ENCODE peak calls at places on chromosomes 11 and 22, in ten cellular contexts. R, W, C, X, J, G, T, A, Z and D are unnamed samples.

GRCh38 chr11:76172583-76172982 is 33.7 kb downstream of the WNT11 start:
- DNase-seq in T (no peak), R (no peak), Z (no peak), C (no peak), W (no peak), X (no peak), A (no peak), G (no peak), J (no peak), D (peak)

GRCh38 chr11:93988455-93988854 is 32.7 kb upstream of the HEPHL1 start:
- DNase-seq in J (no peak), W (no peak), R (no peak), C (no peak), G (no peak), T (no peak), Z (no peak), X (no peak), A (no peak), D (no peak)

GRCh38 chr22:47333625-47334024 is 571.2 kb downstream of the TBC1D22A start:
- DNase-seq in A (no peak), X (peak), T (peak), R (no peak), J (no peak), W (no peak), C (peak), Z (peak), G (no peak), D (peak)

GRCh38 chr22:40107756-40108437 is 69.8 kb upstream of the TNRC6B start:
- DNase-seq in A (no peak), X (no peak), G (peak), R (peak), T (peak), Z (peak), W (no peak), J (no peak), C (peak), D (no peak)

GRCh38 chr11:78731008-78731407 is 156.3 kb upstream of the NARS2 start:
- DNase-seq in W (no peak), Z (peak), C (peak), T (no peak), A (no peak), J (no peak), R (no peak), X (peak), G (no peak), D (no peak)

GRCh38 chr11:65503923-65504670 is 5.3 kb downstream of the MALAT1 start:
- DNase-seq in T (no peak), X (no peak), C (peak), J (no peak), G (no peak), Z (no peak), A (no peak), W (no peak), R (no peak), D (no peak)

GRCh38 chr22:45896961-45897538 is 79.9 kb downstream of the WNT7B start:
- DNase-seq in A (no peak), J (no peak), G (no peak), T (no peak), X (no peak), W (no peak), Z (no peak), C (no peak), R (no peak), D (no peak)

GRCh38 chr22:46996595-46997310 is 234.3 kb downstream of the TBC1D22A start:
- DNase-seq in Z (no peak), J (no peak), R (no peak), W (no peak), X (no peak), A (no peak), T (no peak), G (no peak), C (peak), D (no peak)

GRCh38 chr22:35642305-35642741 is 5.9 kb upstream of the APOL6 start:
- DNase-seq in C (peak), W (no peak), G (no peak), R (peak), A (no peak), X (no peak), T (no peak), Z (peak), J (peak), D (no peak)

GRCh38 chr11:17013548-17014320 is 480 bp downstream of the PLEKHA7 start:
- DNase-seq in T (peak), X (peak), Z (no peak), C (no peak), W (peak), G (no peak), A (no peak), J (peak), R (no peak), D (no peak)

GRCh38 chr11:84498016-84498415 is 1129.1 kb downstream of the DLG2 start:
- DNase-seq in R (peak), X (no peak), J (no peak), T (no peak), A (no peak), Z (peak), W (no peak), G (no peak), C (no peak), D (no peak)

GRCh38 chr11:117908959-117909610 is 20.1 kb downstream of the TMPRSS13 start:
- DNase-seq in J (no peak), C (no peak), W (no peak), G (no peak), Z (no peak), A (no peak), X (no peak), T (no peak), R (no peak), D (no peak)